ENCODE peak calls at places on chromosome 1, in eight cellular contexts. One of them, this sample, is unnamed.

GRCh38 chr1:64183380-64183984 is 19.9 kb upstream of the UBE2U start:
- DNase-seq in left cardiac atrium: no peak
- DNase-seq in T-helper 9 cell: no peak
- DNase-seq in fibroblast of the aortic adventitia: peak
- DNase-seq in stimulated activated CD4-positive, alpha-beta T cell treated with anti-CD3 and anti-CD28 coated beads, TNF-alpha, amount 100 ng/mL, for 24 hours: no peak
- DNase-seq in WTC11: peak
- DNase-seq in mucosa of descending colon: no peak
- DNase-seq in GM10248: no peak
- DNase-seq in this sample: no peak

GRCh38 chr1:62325696-62326095 is 6.5 kb upstream of the KANK4 start:
- DNase-seq in left cardiac atrium: no peak
- DNase-seq in T-helper 9 cell: no peak
- DNase-seq in fibroblast of the aortic adventitia: peak
- DNase-seq in stimulated activated CD4-positive, alpha-beta T cell treated with anti-CD3 and anti-CD28 coated beads, TNF-alpha, amount 100 ng/mL, for 24 hours: no peak
- DNase-seq in WTC11: no peak
- DNase-seq in mucosa of descending colon: no peak
- DNase-seq in GM10248: no peak
- DNase-seq in this sample: no peak

GRCh38 chr1:244369256-244370057 is 82.3 kb downstream of the ADSS2 start:
- DNase-seq in left cardiac atrium: no peak
- DNase-seq in T-helper 9 cell: no peak
- DNase-seq in fibroblast of the aortic adventitia: no peak
- DNase-seq in stimulated activated CD4-positive, alpha-beta T cell treated with anti-CD3 and anti-CD28 coated beads, TNF-alpha, amount 100 ng/mL, for 24 hours: no peak
- DNase-seq in WTC11: peak
- DNase-seq in mucosa of descending colon: no peak
- DNase-seq in GM10248: no peak
- DNase-seq in this sample: no peak

GRCh38 chr1:12251442-12251841 is 21.6 kb downstream of the VPS13D start:
- DNase-seq in left cardiac atrium: no peak
- DNase-seq in T-helper 9 cell: no peak
- DNase-seq in fibroblast of the aortic adventitia: peak
- DNase-seq in stimulated activated CD4-positive, alpha-beta T cell treated with anti-CD3 and anti-CD28 coated beads, TNF-alpha, amount 100 ng/mL, for 24 hours: no peak
- DNase-seq in WTC11: no peak
- DNase-seq in mucosa of descending colon: no peak
- DNase-seq in GM10248: no peak
- DNase-seq in this sample: no peak

GRCh38 chr1:27306892-27307850 is 14.8 kb upstream of the TMEM222 start:
- DNase-seq in left cardiac atrium: no peak
- DNase-seq in T-helper 9 cell: no peak
- DNase-seq in fibroblast of the aortic adventitia: no peak
- DNase-seq in stimulated activated CD4-positive, alpha-beta T cell treated with anti-CD3 and anti-CD28 coated beads, TNF-alpha, amount 100 ng/mL, for 24 hours: no peak
- DNase-seq in WTC11: peak
- DNase-seq in mucosa of descending colon: no peak
- DNase-seq in GM10248: no peak
- DNase-seq in this sample: no peak

GRCh38 chr1:23475134-23475628 is 8.8 kb downstream of the ASAP3 start:
- DNase-seq in left cardiac atrium: no peak
- DNase-seq in T-helper 9 cell: no peak
- DNase-seq in fibroblast of the aortic adventitia: peak
- DNase-seq in stimulated activated CD4-positive, alpha-beta T cell treated with anti-CD3 and anti-CD28 coated beads, TNF-alpha, amount 100 ng/mL, for 24 hours: no peak
- DNase-seq in WTC11: no peak
- DNase-seq in mucosa of descending colon: no peak
- DNase-seq in GM10248: no peak
- DNase-seq in this sample: no peak

GRCh38 chr1:162972768-162973167 is 96.4 kb upstream of the RGS4 start:
- DNase-seq in left cardiac atrium: no peak
- DNase-seq in T-helper 9 cell: no peak
- DNase-seq in fibroblast of the aortic adventitia: no peak
- DNase-seq in stimulated activated CD4-positive, alpha-beta T cell treated with anti-CD3 and anti-CD28 coated beads, TNF-alpha, amount 100 ng/mL, for 24 hours: no peak
- DNase-seq in WTC11: no peak
- DNase-seq in mucosa of descending colon: no peak
- DNase-seq in GM10248: no peak
- DNase-seq in this sample: no peak

GRCh38 chr1:232880354-232880753 is 70.1 kb upstream of the NTPCR start:
- DNase-seq in left cardiac atrium: no peak
- DNase-seq in T-helper 9 cell: no peak
- DNase-seq in fibroblast of the aortic adventitia: peak
- DNase-seq in stimulated activated CD4-positive, alpha-beta T cell treated with anti-CD3 and anti-CD28 coated beads, TNF-alpha, amount 100 ng/mL, for 24 hours: no peak
- DNase-seq in WTC11: peak
- DNase-seq in mucosa of descending colon: peak
- DNase-seq in GM10248: no peak
- DNase-seq in this sample: no peak

GRCh38 chr1:178541829-178542553 is 29.1 kb downstream of the TEX35 start:
- DNase-seq in left cardiac atrium: peak
- DNase-seq in T-helper 9 cell: peak
- DNase-seq in fibroblast of the aortic adventitia: peak
- DNase-seq in stimulated activated CD4-positive, alpha-beta T cell treated with anti-CD3 and anti-CD28 coated beads, TNF-alpha, amount 100 ng/mL, for 24 hours: peak
- DNase-seq in WTC11: peak
- DNase-seq in mucosa of descending colon: peak
- DNase-seq in GM10248: peak
- DNase-seq in this sample: no peak

GRCh38 chr1:7570311-7570710 is 200.8 kb upstream of the VAMP3 start:
- DNase-seq in left cardiac atrium: no peak
- DNase-seq in T-helper 9 cell: no peak
- DNase-seq in fibroblast of the aortic adventitia: no peak
- DNase-seq in stimulated activated CD4-positive, alpha-beta T cell treated with anti-CD3 and anti-CD28 coated beads, TNF-alpha, amount 100 ng/mL, for 24 hours: no peak
- DNase-seq in WTC11: no peak
- DNase-seq in mucosa of descending colon: peak
- DNase-seq in GM10248: no peak
- DNase-seq in this sample: no peak

GRCh38 chr1:204645251-204645650 is 40.3 kb downstream of the LRRN2 start:
- DNase-seq in left cardiac atrium: no peak
- DNase-seq in T-helper 9 cell: no peak
- DNase-seq in fibroblast of the aortic adventitia: no peak
- DNase-seq in stimulated activated CD4-positive, alpha-beta T cell treated with anti-CD3 and anti-CD28 coated beads, TNF-alpha, amount 100 ng/mL, for 24 hours: no peak
- DNase-seq in WTC11: no peak
- DNase-seq in mucosa of descending colon: no peak
- DNase-seq in GM10248: no peak
- DNase-seq in this sample: no peak

GRCh38 chr1:186828612-186829542 is at the start of gene PLA2G4A:
- DNase-seq in left cardiac atrium: peak
- DNase-seq in T-helper 9 cell: no peak
- DNase-seq in fibroblast of the aortic adventitia: peak
- DNase-seq in stimulated activated CD4-positive, alpha-beta T cell treated with anti-CD3 and anti-CD28 coated beads, TNF-alpha, amount 100 ng/mL, for 24 hours: no peak
- DNase-seq in WTC11: no peak
- DNase-seq in mucosa of descending colon: peak
- DNase-seq in GM10248: peak
- DNase-seq in this sample: peak

GRCh38 chr1:9269078-9269501 is 23.6 kb upstream of the SPSB1 start:
- DNase-seq in left cardiac atrium: no peak
- DNase-seq in T-helper 9 cell: no peak
- DNase-seq in fibroblast of the aortic adventitia: no peak
- DNase-seq in stimulated activated CD4-positive, alpha-beta T cell treated with anti-CD3 and anti-CD28 coated beads, TNF-alpha, amount 100 ng/mL, for 24 hours: no peak
- DNase-seq in WTC11: no peak
- DNase-seq in mucosa of descending colon: no peak
- DNase-seq in GM10248: no peak
- DNase-seq in this sample: no peak